ENCODE peak calls at places on chromosomes 2 and 18, in nine cellular contexts. M, C, I, S, Q, N, H, Z and A are unnamed samples.

GRCh38 chr2:58930541-58930940 is 689.4 kb upstream of the FANCL start:
- DNase-seq in Q (no peak), C (no peak), H (no peak), S (no peak), I (no peak), N (no peak), M (no peak), Z (no peak), A (no peak)

GRCh38 chr2:17148298-17149228 is 369.7 kb downstream of the RAD51AP2 start:
- DNase-seq in S (no peak), C (no peak), N (no peak), M (peak), Z (no peak), H (no peak), I (no peak), Q (no peak), A (no peak)

GRCh38 chr2:64932327-64933216 is 56.6 kb upstream of the SLC1A4 start:
- DNase-seq in S (no peak), H (no peak), M (no peak), I (no peak), N (peak), C (peak), Q (no peak), Z (no peak), A (no peak)

GRCh38 chr2:170930132-170931109 is 1.4 kb downstream of the GORASP2 start:
- DNase-seq in Z (no peak), N (peak), I (peak), S (no peak), Q (no peak), M (no peak), H (no peak), C (peak), A (no peak)

GRCh38 chr2:170656669-170657068 is 58.5 kb upstream of the SP5 start:
- DNase-seq in N (no peak), Z (no peak), Q (no peak), S (no peak), H (no peak), I (no peak), M (no peak), C (no peak), A (no peak)

GRCh38 chr2:213475433-213475832 is 191.2 kb downstream of the SPAG16 start:
- DNase-seq in H (no peak), Q (no peak), I (no peak), S (no peak), M (no peak), Z (no peak), N (no peak), C (no peak), A (no peak)

GRCh38 chr2:234955971-234956509 is 4.2 kb downstream of the SH3BP4 start:
- DNase-seq in M (no peak), H (no peak), Z (no peak), Q (no peak), I (no peak), N (no peak), S (no peak), C (no peak), A (no peak)

GRCh38 chr2:25685030-25685429 is 11.7 kb upstream of the DTNB start:
- DNase-seq in Z (no peak), S (no peak), N (no peak), C (no peak), Q (no peak), I (no peak), H (no peak), M (no peak), A (no peak)

GRCh38 chr2:69549421-69549820 is 94.1 kb downstream of the AAK1 start:
- DNase-seq in I (no peak), M (no peak), Z (no peak), N (no peak), C (no peak), H (no peak), Q (no peak), S (no peak), A (no peak)

GRCh38 chr2:157751462-157752058 is 122.9 kb upstream of the ACVR1C start:
- DNase-seq in C (peak), Q (no peak), N (no peak), I (no peak), M (no peak), S (no peak), H (no peak), Z (no peak), A (no peak)

GRCh38 chr2:188365058-188365641 is 73.5 kb downstream of the GULP1 start:
- DNase-seq in N (no peak), Z (no peak), M (no peak), Q (no peak), H (no peak), S (no peak), I (no peak), C (no peak), A (no peak)

GRCh38 chr2:223949241-223949640 is 4.1 kb upstream of the WDFY1 start:
- DNase-seq in N (no peak), Z (no peak), I (no peak), C (no peak), Q (no peak), S (no peak), H (no peak), M (no peak), A (no peak)
- TF ChIP-seq CTCF in N (peak), Z (no peak), I (no peak), C (peak), Q (no peak), S (no peak), H (no peak), M (no peak), A (no peak)

DNA sequence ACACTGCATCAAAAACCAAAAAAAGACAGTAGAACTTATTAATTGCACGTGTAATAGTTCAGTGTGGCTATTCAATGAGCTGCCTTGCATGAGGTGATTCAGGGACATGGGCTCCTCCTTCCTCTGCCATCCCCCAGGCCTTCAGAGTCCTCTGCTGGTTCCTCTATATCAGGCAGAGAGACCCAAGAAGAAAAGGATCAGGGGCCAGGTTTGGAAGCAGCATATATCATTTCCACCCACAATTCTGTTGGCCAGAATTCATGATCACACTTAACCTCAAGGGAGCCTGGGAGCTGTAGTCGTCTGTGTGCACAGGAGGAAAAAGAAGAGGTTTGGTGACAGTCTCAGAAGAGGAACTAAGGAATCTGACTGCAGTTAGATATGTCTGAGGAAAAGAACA is 114.0 kb upstream of the GLS start:
- DNase-seq in N (no peak), S (no peak), H (no peak), Q (no peak), M (no peak), Z (no peak), C (no peak), I (no peak), A (no peak)
- TF ChIP-seq CTCF in N (peak), S (no peak), H (no peak), Q (no peak), M (no peak), Z (no peak), C (no peak), I (no peak), A (no peak)

DNA sequence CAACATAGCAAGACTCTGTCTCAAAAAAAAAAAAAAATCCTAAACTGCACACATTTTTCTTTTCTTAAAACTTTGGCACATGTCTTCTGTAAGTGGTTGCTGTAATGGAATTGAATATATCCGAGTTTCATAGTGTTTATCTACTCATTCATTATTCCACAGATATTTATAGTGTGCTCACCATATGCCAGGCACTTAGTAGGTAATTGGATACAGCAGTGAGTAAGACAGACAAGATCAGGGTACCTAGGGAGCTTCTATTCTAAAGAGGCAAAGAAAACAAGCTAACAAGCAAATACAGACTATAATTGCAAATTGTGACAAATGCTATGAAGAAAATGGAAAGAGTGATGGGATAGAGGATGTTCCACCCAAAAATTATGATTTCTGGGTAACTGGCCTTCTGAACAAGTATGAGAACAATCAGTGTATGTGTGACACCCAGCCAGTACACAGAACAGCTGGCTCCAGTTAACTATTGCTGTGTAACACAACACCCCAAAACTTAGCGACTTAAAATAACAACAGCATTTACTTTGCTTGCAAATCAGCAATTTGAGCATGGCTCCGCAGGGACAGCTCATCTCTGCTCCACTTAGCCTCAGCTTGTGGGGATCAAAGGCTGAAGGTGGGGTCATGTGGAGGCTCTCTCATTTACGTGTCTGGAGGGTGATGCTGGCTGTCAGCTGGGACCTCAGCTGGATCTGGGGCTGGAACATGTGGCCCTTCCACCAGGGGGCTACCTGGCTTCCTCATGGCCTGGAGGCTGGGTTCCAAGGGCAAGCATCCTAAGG is 224.9 kb downstream of the INSIG2 start:
- DNase-seq in M (no peak), Z (no peak), I (no peak), H (no peak), C (no peak), N (no peak), S (no peak), Q (no peak), A (no peak)
- TF ChIP-seq CTCF in M (no peak), Z (peak), I (peak), H (no peak), C (no peak), N (no peak), S (no peak), Q (peak), A (no peak)

GRCh38 chr2:20227894-20228505 is 3.1 kb upstream of the SDC1 start:
- DNase-seq in I (no peak), S (no peak), H (no peak), Z (peak), N (no peak), C (no peak), M (no peak), Q (no peak), A (no peak)
- TF ChIP-seq CTCF in I (no peak), S (no peak), H (no peak), Z (no peak), N (peak), C (no peak), M (no peak), Q (no peak), A (no peak)

GRCh38 chr2:63631501-63631900 is 42.7 kb downstream of the MDH1 start:
- DNase-seq in C (no peak), Z (no peak), Q (no peak), H (no peak), N (no peak), I (no peak), M (no peak), S (no peak), A (no peak)
- TF ChIP-seq CTCF in C (no peak), Z (no peak), Q (no peak), H (no peak), N (no peak), I (no peak), M (no peak), S (no peak), A (no peak)

GRCh38 chr18:13145636-13146190 is 72.8 kb upstream of the LDLRAD4 start:
- DNase-seq in I (no peak), Z (no peak), S (no peak), Q (no peak), M (no peak), N (no peak), C (no peak), H (no peak), A (no peak)
- TF ChIP-seq CTCF in I (no peak), Z (no peak), S (no peak), Q (no peak), M (no peak), N (no peak), C (no peak), H (no peak), A (no peak)

GRCh38 chr2:32136097-32136496 is 29.6 kb upstream of the SLC30A6 start:
- DNase-seq in C (no peak), H (peak), N (no peak), Z (no peak), M (no peak), Q (no peak), I (no peak), S (no peak), A (no peak)

DNA sequence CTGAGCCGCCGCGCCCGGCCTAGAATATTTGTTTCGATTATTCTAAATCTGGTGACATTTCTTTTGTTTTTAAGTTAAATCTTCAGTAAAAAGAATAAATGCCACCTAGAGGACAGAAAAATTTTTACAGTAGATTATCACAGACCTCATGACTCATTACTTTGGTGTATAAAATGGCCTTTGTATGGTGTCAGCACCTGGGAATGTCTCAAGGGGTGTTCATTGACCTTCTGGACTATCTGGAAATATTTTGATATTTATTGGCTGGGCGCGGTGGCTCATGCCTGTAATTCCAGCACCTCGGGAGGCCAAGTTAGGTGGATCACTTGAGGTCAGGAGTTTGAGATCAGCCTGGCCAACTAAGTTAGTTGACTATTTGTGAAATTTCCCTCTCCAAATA is 30.3 kb upstream of the SLC30A6 start:
- DNase-seq in Q (peak), I (no peak), N (peak), H (peak), S (no peak), M (no peak), C (peak), Z (no peak), A (no peak)
- TF ChIP-seq CTCF in Q (peak), I (peak), N (no peak), H (no peak), S (no peak), M (no peak), C (peak), Z (peak), A (peak)

GRCh38 chr2:97699765-97700444 is 13.5 kb upstream of the ZAP70 start:
- DNase-seq in S (peak), Z (peak), N (no peak), C (peak), Q (peak), I (peak), M (peak), H (no peak), A (no peak)
- TF ChIP-seq CTCF in S (peak), Z (peak), N (peak), C (peak), Q (peak), I (peak), M (peak), H (peak), A (peak)

DNA sequence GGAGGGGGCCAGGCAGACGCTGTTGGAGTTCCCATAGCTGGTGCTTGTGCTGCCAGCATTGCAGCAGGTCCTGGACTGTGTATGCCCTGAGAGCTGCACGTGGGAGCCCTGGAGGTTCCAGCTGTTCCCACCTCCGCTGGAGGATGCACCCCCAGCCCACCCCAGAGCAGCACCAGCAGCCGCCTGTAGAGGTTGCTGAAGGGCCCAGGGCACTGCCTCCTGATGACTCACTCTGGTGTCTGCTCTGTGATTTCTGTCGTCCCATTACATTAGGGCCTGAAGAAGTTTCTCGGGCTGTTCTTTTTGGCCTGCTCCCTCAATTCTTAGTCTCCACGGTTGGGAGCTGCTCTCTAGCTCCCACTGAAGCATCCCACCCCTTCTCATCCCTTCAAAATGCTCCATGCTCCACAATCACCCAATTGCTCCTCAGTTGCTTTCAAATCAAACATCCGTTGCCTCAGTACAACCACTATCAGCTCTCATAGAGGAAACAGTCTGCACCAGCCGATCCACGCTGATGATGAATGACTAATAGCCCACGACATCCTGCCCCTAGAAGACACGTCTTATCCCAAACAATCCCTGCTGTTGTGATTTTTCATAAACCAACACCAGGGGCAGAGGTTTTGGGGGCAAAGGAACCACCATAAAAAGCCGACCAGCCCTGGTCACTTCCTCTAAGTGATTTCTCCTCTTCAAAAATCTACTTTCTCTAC is 65.2 kb upstream of the RNF152 start:
- DNase-seq in N (no peak), Z (no peak), H (no peak), M (no peak), Q (no peak), I (no peak), S (no peak), C (no peak), A (no peak)
- TF ChIP-seq CTCF in N (no peak), Z (no peak), H (peak), M (no peak), Q (no peak), I (no peak), S (no peak), C (no peak), A (no peak)